ENCODE peak calls at places on chromosomes 3 and 15, in five cellular contexts. T is nephron progenitor cell; E is adrenal gland; Y is CD4-positive, alpha-beta T cell; K is astrocyte. V is an unnamed sample.

GRCh38 chr3:142947352-142947751 is 16.1 kb downstream of the PAQR9 start:
- DNase-seq in T (no peak), E (peak), Y (no peak), K (no peak), V (no peak)

GRCh38 chr3:63532521-63532920 is 120.0 kb upstream of the SNTN start:
- DNase-seq in T (no peak), E (no peak), Y (no peak), K (no peak), V (no peak)

GRCh38 chr15:82297546-82297945 is 34.9 kb downstream of the SAXO2 start:
- DNase-seq in T (no peak), E (no peak), Y (no peak), K (no peak), V (no peak)

GRCh38 chr3:136110481-136110880 is 85.7 kb downstream of the MSL2 start:
- DNase-seq in T (no peak), E (no peak), Y (no peak), K (no peak), V (no peak)

GRCh38 chr3:184496933-184497332 is 64.7 kb upstream of the EPHB3 start:
- DNase-seq in T (no peak), E (no peak), Y (no peak), K (no peak), V (no peak)

GRCh38 chr15:38190501-38190900 is 62.1 kb upstream of the SPRED1 start:
- DNase-seq in T (no peak), E (no peak), Y (no peak), K (no peak), V (no peak)

GRCh38 chr3:14628406-14628805 is 23.2 kb upstream of the CCDC174 start:
- DNase-seq in T (no peak), E (no peak), Y (no peak), K (no peak), V (no peak)

GRCh38 chr3:76554717-76555116 is 485.2 kb upstream of the ROBO2 start:
- DNase-seq in T (no peak), E (no peak), Y (no peak), K (peak), V (no peak)

GRCh38 chr3:143235614-143236204 is 116.1 kb downstream of the CHST2 start:
- DNase-seq in T (no peak), E (no peak), Y (no peak), K (no peak), V (no peak)

GRCh38 chr3:138332472-138333073 is 2.9 kb upstream of the NME9 start:
- DNase-seq in T (no peak), E (no peak), Y (no peak), K (no peak), V (no peak)

GRCh38 chr15:100093211-100094126 is 248.3 kb downstream of the ADAMTS17 start:
- DNase-seq in T (no peak), E (no peak), Y (no peak), K (peak), V (no peak)

GRCh38 chr15:100095896-100096600 is 245.7 kb downstream of the ADAMTS17 start:
- DNase-seq in T (no peak), E (no peak), Y (no peak), K (no peak), V (no peak)

GRCh38 chr15:100092034-100092433 is 249.7 kb downstream of the ADAMTS17 start:
- DNase-seq in T (no peak), E (no peak), Y (no peak), K (no peak), V (no peak)

GRCh38 chr15:100094127-100094510 is 247.7 kb downstream of the ADAMTS17 start:
- DNase-seq in T (no peak), E (no peak), Y (no peak), K (peak), V (no peak)

GRCh38 chr15:100090411-100090810 is 251.4 kb downstream of the ADAMTS17 start:
- DNase-seq in T (no peak), E (no peak), Y (no peak), K (no peak), V (no peak)
- TF ChIP-seq CTCF in T (no peak), E (no peak), Y (no peak), K (no peak), V (no peak)

DNA sequence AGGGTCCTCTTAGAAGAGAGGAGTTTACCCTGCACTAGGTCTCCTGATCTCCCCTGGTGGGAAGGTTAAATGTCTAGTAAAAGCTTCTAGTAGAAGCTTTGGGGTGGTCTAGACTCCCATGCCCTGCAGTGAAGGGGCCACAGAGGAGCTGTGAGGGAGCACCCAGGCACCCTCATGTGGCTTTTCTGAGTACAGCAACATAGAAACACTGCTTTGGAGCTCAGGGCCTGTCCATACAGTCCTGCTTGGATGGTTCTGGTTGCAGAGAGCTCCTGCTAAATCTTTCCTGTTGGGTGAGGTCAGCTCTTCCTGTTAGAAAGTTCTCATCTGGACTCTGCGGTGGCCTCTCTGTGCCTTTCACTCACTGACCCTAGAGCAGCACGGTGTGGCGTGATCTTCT is 47.8 kb downstream of the GPD1L start:
- DNase-seq in T (no peak), E (no peak), Y (no peak), K (no peak), V (no peak)
- TF ChIP-seq CTCF in T (peak), E (no peak), Y (no peak), K (peak), V (peak)

GRCh38 chr3:189820365-189820720 is 189.2 kb downstream of the TP63 start:
- DNase-seq in T (no peak), E (no peak), Y (no peak), K (no peak), V (no peak)

GRCh38 chr3:189824629-189825312 is 193.6 kb downstream of the TP63 start:
- DNase-seq in T (no peak), E (no peak), Y (no peak), K (peak), V (no peak)

GRCh38 chr3:189821251-189821650 is 190.1 kb downstream of the TP63 start:
- DNase-seq in T (no peak), E (no peak), Y (no peak), K (no peak), V (no peak)

GRCh38 chr3:189826566-189826965 is 195.4 kb downstream of the TP63 start:
- DNase-seq in T (no peak), E (no peak), Y (no peak), K (no peak), V (no peak)

GRCh38 chr3:189822726-189823125 is 191.5 kb downstream of the TP63 start:
- DNase-seq in T (no peak), E (no peak), Y (no peak), K (no peak), V (no peak)
- TF ChIP-seq CTCF in T (no peak), E (no peak), Y (no peak), K (no peak), V (no peak)

DNA sequence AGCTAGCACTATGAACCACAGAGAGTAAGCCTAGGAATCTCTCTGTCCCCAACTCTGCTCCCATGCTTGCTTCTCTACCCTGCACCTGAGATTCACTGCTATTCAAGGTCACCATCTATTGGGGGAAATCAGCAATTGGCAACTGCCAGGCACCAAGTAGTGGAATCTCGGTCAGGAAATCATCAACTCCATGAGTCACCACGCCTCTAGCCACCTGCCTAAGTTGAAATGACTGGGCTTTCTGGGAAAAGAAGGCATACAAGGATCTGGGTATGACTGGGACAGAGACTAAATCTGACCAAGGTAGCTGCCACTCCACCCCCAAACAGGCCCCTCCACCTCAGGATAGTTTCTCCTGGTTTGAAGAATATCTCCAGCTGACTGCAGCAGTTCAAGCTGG is 464.1 kb upstream of the CBLB start:
- DNase-seq in T (no peak), E (no peak), Y (no peak), K (peak), V (no peak)
- TF ChIP-seq CTCF in T (no peak), E (no peak), Y (no peak), K (no peak), V (no peak)

GRCh38 chr15:47715856-47716445 is 1.4 kb upstream of the SEMA6D start:
- DNase-seq in T (no peak), E (no peak), Y (no peak), K (peak), V (no peak)

GRCh38 chr15:47719730-47720129 is 2.4 kb downstream of the SEMA6D start:
- DNase-seq in T (no peak), E (no peak), Y (no peak), K (no peak), V (no peak)

GRCh38 chr15:47715402-47715801 is 1.9 kb upstream of the SEMA6D start:
- DNase-seq in T (no peak), E (no peak), Y (no peak), K (no peak), V (no peak)

GRCh38 chr15:47718474-47719440 is 1.5 kb downstream of the SEMA6D start:
- DNase-seq in T (peak), E (peak), Y (no peak), K (no peak), V (no peak)

GRCh38 chr15:47717036-47717611 is at the start of gene SEMA6D:
- DNase-seq in T (peak), E (peak), Y (no peak), K (peak), V (peak)
- TF ChIP-seq CTCF in T (no peak), E (no peak), Y (no peak), K (no peak), V (peak)

GRCh38 chr3:13598926-13599886 is 50.3 kb downstream of the FBLN2 start:
- DNase-seq in T (no peak), E (no peak), Y (no peak), K (no peak), V (no peak)

GRCh38 chr3:13595485-13595884 is 46.6 kb downstream of the FBLN2 start:
- DNase-seq in T (no peak), E (no peak), Y (no peak), K (no peak), V (no peak)

GRCh38 chr3:13596426-13597205 is 47.7 kb downstream of the FBLN2 start:
- DNase-seq in T (no peak), E (no peak), Y (no peak), K (no peak), V (no peak)

GRCh38 chr3:13598201-13598600 is 49.3 kb downstream of the FBLN2 start:
- DNase-seq in T (no peak), E (no peak), Y (no peak), K (no peak), V (no peak)

GRCh38 chr3:13597661-13598060 is 48.7 kb downstream of the FBLN2 start:
- DNase-seq in T (no peak), E (no peak), Y (no peak), K (no peak), V (no peak)
- TF ChIP-seq CTCF in T (no peak), E (no peak), Y (no peak), K (no peak), V (no peak)

GRCh38 chr15:65981837-65982696 is 112.8 kb downstream of the RAB11A start:
- DNase-seq in T (peak), E (no peak), Y (peak), K (no peak), V (peak)
- TF ChIP-seq CTCF in T (peak), E (no peak), Y (peak), K (no peak), V (peak)

DNA sequence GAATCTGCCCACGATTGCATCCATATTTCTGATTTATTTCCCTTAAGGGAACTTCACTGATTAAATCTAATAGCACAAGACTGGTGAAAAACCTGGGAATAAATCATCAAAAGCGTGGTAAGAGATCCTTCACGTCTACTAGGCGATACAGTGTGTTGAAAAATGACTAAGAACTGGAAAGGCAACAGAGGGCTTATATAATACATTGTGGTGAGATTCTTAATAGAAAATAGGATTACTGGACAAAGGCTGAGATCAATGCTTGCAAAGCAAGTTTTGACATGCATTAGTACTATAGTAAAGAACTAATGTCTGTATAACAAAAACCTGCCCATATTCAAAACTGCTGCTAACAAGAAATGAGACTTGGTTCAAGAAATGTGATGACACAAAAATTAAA is 48.9 kb downstream of the POLQ start:
- DNase-seq in T (no peak), E (no peak), Y (no peak), K (no peak), V (no peak)
- TF ChIP-seq CTCF in T (no peak), E (no peak), Y (no peak), K (no peak), V (no peak)

V was measured in neural crest cell.